ENCODE peak calls at places on chromosomes 1 and 21, in eight cellular contexts. One of them, this sample, is unnamed.

GRCh38 chr1:31957701-31958674 is 19.8 kb upstream of the PTP4A2 start:
- DNase-seq in Peyer's patch: no peak
- DNase-seq in stimulated activated CD4-positive, alpha-beta T cell treated with anti-CD3 and anti-CD28 coated beads, Interleukin-4, amount 100 ng/mL, for 1 hour: peak; percentile 45
- DNase-seq in RPMI8226: peak; percentile 70
- DNase-seq in T-helper 2 cell: peak; percentile 29
- DNase-seq in nephron progenitor cell: no peak
- DNase-seq in iPS-NIHi11: no peak
- DNase-seq in SK-MEL-5: no peak
- DNase-seq in this sample: no peak

GRCh38 chr1:231705860-231706553 is 79.4 kb downstream of the DISC1 start:
- DNase-seq in T-helper 2 cell: no peak
- DNase-seq in stimulated activated CD4-positive, alpha-beta T cell treated with anti-CD3 and anti-CD28 coated beads, Interleukin-4, amount 100 ng/mL, for 1 hour: no peak
- DNase-seq in iPS-NIHi11: no peak
- DNase-seq in Peyer's patch: no peak
- DNase-seq in RPMI8226: no peak
- DNase-seq in nephron progenitor cell: no peak
- DNase-seq in SK-MEL-5: no peak
- DNase-seq in this sample: no peak

GRCh38 chr1:107599220-107599619 is 365.8 kb downstream of the VAV3 start:
- DNase-seq in T-helper 2 cell: no peak
- DNase-seq in iPS-NIHi11: no peak
- DNase-seq in nephron progenitor cell: no peak
- DNase-seq in Peyer's patch: no peak
- DNase-seq in RPMI8226: no peak
- DNase-seq in stimulated activated CD4-positive, alpha-beta T cell treated with anti-CD3 and anti-CD28 coated beads, Interleukin-4, amount 100 ng/mL, for 1 hour: no peak
- DNase-seq in SK-MEL-5: no peak
- DNase-seq in this sample: no peak

GRCh38 chr1:183404456-183404855 is 13.7 kb downstream of the NMNAT2 start:
- DNase-seq in T-helper 2 cell: no peak
- DNase-seq in Peyer's patch: no peak
- DNase-seq in RPMI8226: no peak
- DNase-seq in nephron progenitor cell: no peak
- DNase-seq in SK-MEL-5: peak; percentile 95
- DNase-seq in iPS-NIHi11: peak; percentile 15
- DNase-seq in stimulated activated CD4-positive, alpha-beta T cell treated with anti-CD3 and anti-CD28 coated beads, Interleukin-4, amount 100 ng/mL, for 1 hour: no peak
- DNase-seq in this sample: no peak

GRCh38 chr1:203124546-203125317 is 2.8 kb upstream of the ADORA1 start:
- DNase-seq in RPMI8226: no peak
- DNase-seq in T-helper 2 cell: no peak
- DNase-seq in nephron progenitor cell: no peak
- DNase-seq in iPS-NIHi11: no peak
- DNase-seq in SK-MEL-5: no peak
- DNase-seq in Peyer's patch: no peak
- DNase-seq in stimulated activated CD4-positive, alpha-beta T cell treated with anti-CD3 and anti-CD28 coated beads, Interleukin-4, amount 100 ng/mL, for 1 hour: no peak
- DNase-seq in this sample: no peak

GRCh38 chr21:42225571-42226155 is 6.7 kb downstream of the ABCG1 start:
- DNase-seq in T-helper 2 cell: no peak
- DNase-seq in iPS-NIHi11: no peak
- DNase-seq in SK-MEL-5: no peak
- DNase-seq in stimulated activated CD4-positive, alpha-beta T cell treated with anti-CD3 and anti-CD28 coated beads, Interleukin-4, amount 100 ng/mL, for 1 hour: no peak
- DNase-seq in nephron progenitor cell: no peak
- DNase-seq in RPMI8226: no peak
- DNase-seq in Peyer's patch: no peak
- DNase-seq in this sample: no peak

GRCh38 chr1:22787636-22788035 is 77.0 kb downstream of the EPHB2 start:
- DNase-seq in Peyer's patch: no peak
- DNase-seq in T-helper 2 cell: no peak
- DNase-seq in nephron progenitor cell: no peak
- DNase-seq in iPS-NIHi11: no peak
- DNase-seq in RPMI8226: no peak
- DNase-seq in SK-MEL-5: no peak
- DNase-seq in stimulated activated CD4-positive, alpha-beta T cell treated with anti-CD3 and anti-CD28 coated beads, Interleukin-4, amount 100 ng/mL, for 1 hour: no peak
- DNase-seq in this sample: no peak

GRCh38 chr1:67850151-67850551 is 16.9 kb upstream of the GNG12 start:
- DNase-seq in RPMI8226: no peak
- DNase-seq in SK-MEL-5: peak; percentile 61
- DNase-seq in iPS-NIHi11: peak; percentile 18
- DNase-seq in nephron progenitor cell: no peak
- DNase-seq in Peyer's patch: no peak
- DNase-seq in T-helper 2 cell: no peak
- DNase-seq in stimulated activated CD4-positive, alpha-beta T cell treated with anti-CD3 and anti-CD28 coated beads, Interleukin-4, amount 100 ng/mL, for 1 hour: no peak
- DNase-seq in this sample: no peak

GRCh38 chr1:183087001-183087400 is 63.8 kb downstream of the LAMC1 start:
- DNase-seq in RPMI8226: no peak
- DNase-seq in iPS-NIHi11: no peak
- DNase-seq in Peyer's patch: no peak
- DNase-seq in T-helper 2 cell: no peak
- DNase-seq in stimulated activated CD4-positive, alpha-beta T cell treated with anti-CD3 and anti-CD28 coated beads, Interleukin-4, amount 100 ng/mL, for 1 hour: no peak
- DNase-seq in nephron progenitor cell: no peak
- DNase-seq in SK-MEL-5: no peak
- DNase-seq in this sample: no peak